ENCODE peak calls at places on chromosome 18, in nine cellular contexts. L is NT2/D1; A is H1; B is activated CD4-positive, alpha-beta T cell treated with anti-CD3 and anti-CD28 coated beads, Interleukin-2, amount 50 U/mL, for 48 hours; I is ELR; U is stimulated activated CD4-positive, alpha-beta T cell treated with anti-CD3 and anti-CD28 coated beads, Interleukin-4, amount 100 ng/mL, for 24 hours; V is NCI-H1105 treated with DMSO at 0.1 percent for 48 hours; N is WTC11; O is HuH-7. J is an unnamed sample.

GRCh38 chr18:657311-657997 is at the start of gene TYMS:
- DNase-seq in I (peak; percentile 62), A (no peak), B (peak; percentile 65), L (peak; percentile 63), O (peak; percentile 68), V (peak; percentile 62), U (peak; percentile 27), N (peak; percentile 77), J (peak; percentile 87)

GRCh38 chr18:46469186-46469915 is 187.7 kb downstream of the LOXHD1 start:
- DNase-seq in U (no peak), L (no peak), B (no peak), A (no peak), I (no peak), V (no peak), O (no peak), N (no peak), J (no peak)

GRCh38 chr18:61943175-61943964 is 50.6 kb upstream of the RNF152 start:
- DNase-seq in U (no peak), I (peak; percentile 40), A (no peak), O (no peak), V (no peak), N (no peak), B (no peak), L (no peak), J (no peak)

GRCh38 chr18:68439672-68440071 is 275.2 kb downstream of the TMX3 start:
- DNase-seq in A (no peak), I (no peak), B (no peak), L (no peak), U (no peak), N (no peak), V (no peak), O (no peak), J (no peak)

GRCh38 chr18:9988665-9989064 is 74.8 kb downstream of the VAPA start:
- DNase-seq in U (no peak), L (no peak), N (no peak), A (no peak), B (no peak), O (no peak), I (no peak), V (no peak), J (no peak)

GRCh38 chr18:59787998-59788875 is 91.0 kb upstream of the CCBE1 start:
- DNase-seq in U (no peak), I (peak; percentile 83), O (no peak), L (peak; percentile 3), N (no peak), A (no peak), V (no peak), B (no peak), J (no peak)

GRCh38 chr18:1062592-1062991 is 157.9 kb downstream of the ADCYAP1 start:
- DNase-seq in A (no peak), I (no peak), V (no peak), L (no peak), N (peak; percentile 46), B (no peak), U (no peak), O (no peak), J (no peak)

GRCh38 chr18:76445275-76445674 is 49.8 kb downstream of the ZNF516 start:
- DNase-seq in V (no peak), N (no peak), O (no peak), A (no peak), L (no peak), I (peak; percentile 82), U (no peak), B (no peak), J (no peak)

GRCh38 chr18:30556112-30556511 is 486.4 kb downstream of the DSC3 start:
- DNase-seq in N (no peak), B (no peak), I (no peak), L (no peak), O (no peak), U (no peak), A (no peak), V (no peak), J (no peak)

GRCh38 chr18:47050468-47050867 is 15.0 kb upstream of the ELOA2 start:
- DNase-seq in L (peak; percentile 11), N (no peak), U (peak; percentile 10), O (peak; percentile 14), A (no peak), B (no peak), I (peak; percentile 62), V (no peak), J (peak; percentile 6)

GRCh38 chr18:7919565-7919964 is 352.4 kb downstream of the PTPRM start:
- DNase-seq in O (no peak), V (no peak), I (no peak), U (no peak), N (no peak), A (no peak), B (no peak), L (no peak), J (no peak)

GRCh38 chr18:73288813-73289212 is 421.0 kb upstream of the NETO1 start:
- DNase-seq in O (no peak), U (no peak), A (no peak), N (no peak), B (no peak), L (no peak), I (no peak), V (no peak), J (no peak)

GRCh38 chr18:57906852-57907251 is 103.7 kb upstream of the ATP8B1 start:
- DNase-seq in V (no peak), L (no peak), U (no peak), I (no peak), A (no peak), N (peak; percentile 17), B (no peak), O (no peak), J (no peak)

J was measured in NCI-H1436.